ENCODE peak calls at places on chromosomes 7 and 10, in nine cellular contexts. S is H54; W is posterior cingulate gyrus; F is stimulated activated CD4-positive, alpha-beta T cell treated with anti-CD3 and anti-CD28 coated beads, Interleukin-12 subunit alpha, Interleukin-12 subunit beta, amount 100 ng/mL, for 48 hours; B is GM04504; X is CD4-positive, alpha-beta T cell; H is A549; D is KG1; O is transverse colon. M is an unnamed sample.

GRCh38 chr7:101575168-101575567 is 53.9 kb downstream of the MYL10 start:
- DNase-seq in S (no peak), W (no peak), F (no peak), B (no peak), X (no peak), H (no peak), D (no peak), O (no peak), M (no peak)

GRCh38 chr10:95290801-95291633 is at the start of gene PDLIM1:
- DNase-seq in S (peak; percentile 76), W (no peak), F (no peak), B (no peak), X (peak; percentile 10), H (peak; percentile 72), D (no peak), O (peak; percentile 89), M (peak; percentile 81)

GRCh38 chr7:66845382-66846095 is 75.5 kb upstream of the TMEM248 start:
- DNase-seq in S (no peak), W (no peak), F (no peak), B (no peak), X (no peak), H (no peak), D (no peak), O (no peak), M (no peak)

GRCh38 chr7:157683251-157684156 is 346.7 kb downstream of the DNAJB6 start:
- DNase-seq in S (no peak), W (no peak), F (no peak), B (no peak), X (no peak), H (no peak), D (no peak), O (no peak), M (no peak)

GRCh38 chr7:46723742-46724141 is 802.7 kb upstream of the IGFBP3 start:
- DNase-seq in S (no peak), W (no peak), F (no peak), B (no peak), X (no peak), H (no peak), D (no peak), O (no peak), M (no peak)

GRCh38 chr7:43112088-43112940 is at the start of gene HECW1:
- DNase-seq in S (no peak), W (peak; percentile 59), F (no peak), B (no peak), X (no peak), H (no peak), D (no peak), O (no peak), M (no peak)

GRCh38 chr10:100362570-100363496 is 15.8 kb downstream of the SCD start:
- DNase-seq in S (no peak), W (no peak), F (no peak), B (no peak), X (no peak), H (no peak), D (no peak), O (no peak), M (no peak)

GRCh38 chr10:49176310-49177268 is 11.6 kb downstream of the TMEM273 start:
- DNase-seq in S (no peak), W (no peak), F (no peak), B (no peak), X (no peak), H (no peak), D (no peak), O (no peak), M (no peak)

GRCh38 chr7:158110661-158111555 is 476.7 kb downstream of the PTPRN2 start:
- DNase-seq in S (no peak), W (no peak), F (no peak), B (no peak), X (no peak), H (no peak), D (no peak), O (no peak), M (no peak)

GRCh38 chr10:63605568-63605967 is 84.4 kb downstream of the REEP3 start:
- DNase-seq in S (no peak), W (no peak), F (no peak), B (no peak), X (no peak), H (no peak), D (no peak), O (no peak), M (no peak)

GRCh38 chr7:79593819-79594218 is 140.4 kb upstream of the MAGI2 start:
- DNase-seq in S (no peak), W (no peak), F (no peak), B (no peak), X (no peak), H (no peak), D (no peak), O (no peak), M (peak; percentile 83)

GRCh38 chr7:133530682-133531081 is 277.8 kb downstream of the EXOC4 start:
- DNase-seq in S (no peak), W (no peak), F (no peak), B (peak; percentile 39), X (no peak), H (no peak), D (no peak), O (no peak), M (no peak)

GRCh38 chr10:130045091-130045652 is 65.5 kb downstream of the C10orf143 start:
- DNase-seq in S (peak; percentile 52), W (no peak), F (no peak), B (no peak), X (no peak), H (peak; percentile 44), D (no peak), O (no peak), M (peak; percentile 8)

GRCh38 chr7:27697861-27698430 is 35.3 kb upstream of the HIBADH start:
- DNase-seq in S (no peak), W (no peak), F (no peak), B (no peak), X (no peak), H (peak; percentile 40), D (peak; percentile 27), O (peak; percentile 63), M (peak; percentile 85)

GRCh38 chr10:102802920-102803534 is 34.2 kb downstream of the CYP17A1 start:
- DNase-seq in S (peak; percentile 80), W (no peak), F (peak; percentile 8), B (peak; percentile 86), X (no peak), H (no peak), D (no peak), O (peak; percentile 29), M (no peak)

GRCh38 chr7:44959433-44959951 is 19.3 kb downstream of the MYO1G start:
- DNase-seq in S (no peak), W (no peak), F (no peak), B (no peak), X (peak; percentile 49), H (peak; percentile 46), D (no peak), O (no peak), M (no peak)

GRCh38 chr7:124688991-124689390 is 76.6 kb downstream of the GPR37 start:
- DNase-seq in S (no peak), W (no peak), F (no peak), B (peak; percentile 36), X (no peak), H (no peak), D (no peak), O (no peak), M (no peak)

GRCh38 chr10:52637592-52637991 is 135.0 kb downstream of the MBL2 start:
- DNase-seq in S (no peak), W (no peak), F (no peak), B (no peak), X (no peak), H (peak; percentile 35), D (no peak), O (no peak), M (peak; percentile 5)

GRCh38 chr10:122326806-122327205 is 47.7 kb upstream of the PLEKHA1 start:
- DNase-seq in S (no peak), W (no peak), F (no peak), B (no peak), X (no peak), H (no peak), D (no peak), O (no peak), M (no peak)

GRCh38 chr7:84663224-84663623 is 468.6 kb upstream of the SEMA3A start:
- DNase-seq in S (no peak), W (no peak), F (no peak), B (no peak), X (no peak), H (no peak), D (no peak), O (no peak), M (no peak)

GRCh38 chr10:122725768-122726167 is 26.1 kb upstream of the C10orf120 start:
- DNase-seq in S (no peak), W (no peak), F (no peak), B (no peak), X (no peak), H (peak; percentile 14), D (no peak), O (no peak), M (no peak)

GRCh38 chr7:55107946-55108345 is 89.1 kb downstream of the EGFR start:
- DNase-seq in S (no peak), W (no peak), F (no peak), B (no peak), X (no peak), H (no peak), D (no peak), O (no peak), M (no peak)

GRCh38 chr10:69846252-69847000 is 44.7 kb downstream of the COL13A1 start:
- DNase-seq in S (no peak), W (no peak), F (no peak), B (no peak), X (no peak), H (no peak), D (no peak), O (no peak), M (no peak)

M was measured in small intestine.